ENCODE peak calls at places on chromosome 21, in seven cellular contexts. One of them, this sample, is unnamed.

GRCh38 chr21:24594082-24594481 is 1013.2 kb downstream of the MRPL39 start:
- DNase-seq in neural progenitor cell: no peak
- DNase-seq in GM23338: peak; percentile 13
- DNase-seq in mesendoderm: peak; percentile 29
- DNase-seq in prostate gland: no peak
- DNase-seq in GM23248: no peak
- DNase-seq in body of pancreas: no peak
- DNase-seq in this sample: no peak

GRCh38 chr21:46515109-46515508 is 56.4 kb downstream of the DIP2A start:
- DNase-seq in neural progenitor cell: no peak
- DNase-seq in GM23338: no peak
- DNase-seq in mesendoderm: no peak
- DNase-seq in prostate gland: peak; percentile 33
- DNase-seq in GM23248: peak; percentile 54
- DNase-seq in body of pancreas: peak; percentile 82
- DNase-seq in this sample: no peak

GRCh38 chr21:29335720-29336119 is 37.0 kb downstream of the BACH1 start:
- DNase-seq in neural progenitor cell: no peak
- DNase-seq in GM23338: no peak
- DNase-seq in mesendoderm: no peak
- DNase-seq in prostate gland: no peak
- DNase-seq in GM23248: peak; percentile 73
- DNase-seq in body of pancreas: no peak
- DNase-seq in this sample: no peak

GRCh38 chr21:26093094-26093493 is 77.5 kb downstream of the APP start:
- DNase-seq in neural progenitor cell: no peak
- DNase-seq in GM23338: no peak
- DNase-seq in mesendoderm: no peak
- DNase-seq in prostate gland: no peak
- DNase-seq in GM23248: peak; percentile 74
- DNase-seq in body of pancreas: no peak
- DNase-seq in this sample: no peak

GRCh38 chr21:38159355-38159754 is 97.4 kb upstream of the KCNJ15 start:
- DNase-seq in neural progenitor cell: peak; percentile 76
- DNase-seq in GM23338: peak; percentile 89
- DNase-seq in mesendoderm: peak; percentile 87
- DNase-seq in prostate gland: peak; percentile 57
- DNase-seq in GM23248: peak; percentile 88
- DNase-seq in body of pancreas: peak; percentile 73
- DNase-seq in this sample: peak; percentile 82

GRCh38 chr21:39189857-39190604 is 6.8 kb upstream of the PSMG1 start:
- DNase-seq in neural progenitor cell: no peak
- DNase-seq in GM23338: no peak
- DNase-seq in mesendoderm: no peak
- DNase-seq in prostate gland: no peak
- DNase-seq in GM23248: peak; percentile 64
- DNase-seq in body of pancreas: no peak
- DNase-seq in this sample: no peak

GRCh38 chr21:29416268-29416667 is 117.5 kb downstream of the BACH1 start:
- DNase-seq in neural progenitor cell: no peak
- DNase-seq in GM23338: no peak
- DNase-seq in mesendoderm: no peak
- DNase-seq in prostate gland: no peak
- DNase-seq in GM23248: peak; percentile 20
- DNase-seq in body of pancreas: no peak
- DNase-seq in this sample: no peak

GRCh38 chr21:17390575-17390974 is 122.3 kb upstream of the CXADR start:
- DNase-seq in neural progenitor cell: no peak
- DNase-seq in GM23338: no peak
- DNase-seq in mesendoderm: no peak
- DNase-seq in prostate gland: no peak
- DNase-seq in GM23248: no peak
- DNase-seq in body of pancreas: no peak
- DNase-seq in this sample: no peak

GRCh38 chr21:36646645-36647044 is 52.3 kb upstream of the SIM2 start:
- DNase-seq in neural progenitor cell: no peak
- DNase-seq in GM23338: no peak
- DNase-seq in mesendoderm: no peak
- DNase-seq in prostate gland: no peak
- DNase-seq in GM23248: no peak
- DNase-seq in body of pancreas: no peak
- DNase-seq in this sample: no peak

GRCh38 chr21:25689226-25689625 is 45.5 kb downstream of the ATP5PF start:
- DNase-seq in neural progenitor cell: no peak
- DNase-seq in GM23338: no peak
- DNase-seq in mesendoderm: no peak
- DNase-seq in prostate gland: no peak
- DNase-seq in GM23248: peak; percentile 70
- DNase-seq in body of pancreas: no peak
- DNase-seq in this sample: no peak

GRCh38 chr21:39176312-39176711 is 6.9 kb downstream of the PSMG1 start:
- DNase-seq in neural progenitor cell: no peak
- DNase-seq in GM23338: no peak
- DNase-seq in mesendoderm: no peak
- DNase-seq in prostate gland: no peak
- DNase-seq in GM23248: peak; percentile 11
- DNase-seq in body of pancreas: no peak
- DNase-seq in this sample: no peak

GRCh38 chr21:36966846-36967657 is 583 bp upstream of the HLCS start:
- DNase-seq in neural progenitor cell: no peak
- DNase-seq in GM23338: no peak
- DNase-seq in mesendoderm: peak; percentile 67
- DNase-seq in prostate gland: no peak
- DNase-seq in GM23248: peak; percentile 18
- DNase-seq in body of pancreas: no peak
- DNase-seq in this sample: peak; percentile 61

GRCh38 chr21:17858764-17859163 is 39.6 kb upstream of the C21orf91 start:
- DNase-seq in neural progenitor cell: peak; percentile 48
- DNase-seq in GM23338: no peak
- DNase-seq in mesendoderm: no peak
- DNase-seq in prostate gland: no peak
- DNase-seq in GM23248: no peak
- DNase-seq in body of pancreas: no peak
- DNase-seq in this sample: no peak

GRCh38 chr21:41213081-41213480 is 45.1 kb downstream of the BACE2 start:
- DNase-seq in neural progenitor cell: peak; percentile 61
- DNase-seq in GM23338: no peak
- DNase-seq in mesendoderm: no peak
- DNase-seq in prostate gland: no peak
- DNase-seq in GM23248: no peak
- DNase-seq in body of pancreas: no peak
- DNase-seq in this sample: no peak

GRCh38 chr21:39670741-39671140 is 58.0 kb downstream of the B3GALT5 start:
- DNase-seq in neural progenitor cell: no peak
- DNase-seq in GM23338: no peak
- DNase-seq in mesendoderm: no peak
- DNase-seq in prostate gland: no peak
- DNase-seq in GM23248: no peak
- DNase-seq in body of pancreas: no peak
- DNase-seq in this sample: no peak

GRCh38 chr21:46099476-46099875 is 1.6 kb downstream of the COL6A2 start:
- DNase-seq in neural progenitor cell: peak; percentile 34
- DNase-seq in GM23338: peak; percentile 57
- DNase-seq in mesendoderm: peak; percentile 34
- DNase-seq in prostate gland: peak; percentile 3
- DNase-seq in GM23248: peak; percentile 74
- DNase-seq in body of pancreas: peak; percentile 13
- DNase-seq in this sample: peak; percentile 13

DNA sequence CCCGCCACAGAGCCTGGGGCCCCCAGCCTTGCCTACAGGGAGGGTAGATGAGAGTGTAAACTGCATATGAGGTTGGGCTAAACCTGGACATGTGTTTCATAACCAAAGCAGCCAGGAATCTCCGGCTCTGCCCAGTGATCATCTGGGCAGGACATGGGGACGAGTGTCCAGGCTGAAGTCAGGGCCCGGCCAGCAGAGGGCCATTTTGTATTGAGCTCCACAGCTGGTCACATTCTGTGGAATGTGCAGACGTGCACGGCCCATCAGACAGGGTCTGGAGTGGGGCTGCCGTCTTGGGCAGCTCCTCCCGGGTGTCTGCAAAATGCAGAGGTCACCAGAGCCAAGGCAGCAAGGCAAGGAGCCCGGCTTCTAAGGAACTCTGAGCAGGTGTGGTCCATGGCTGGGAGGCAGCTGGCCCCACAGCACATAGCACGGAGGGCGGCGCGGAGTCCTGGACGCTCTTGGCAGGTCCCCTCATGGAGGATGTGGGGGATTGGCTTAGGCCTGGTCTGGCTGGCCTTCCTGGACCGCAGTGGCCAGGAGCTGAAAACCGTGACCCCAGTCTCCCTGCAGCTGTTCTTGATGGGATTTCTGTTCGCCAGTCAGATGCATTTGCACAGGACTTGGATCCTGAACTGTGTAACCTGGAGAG is 6.3 kb downstream of the LRRC3 start:
- DNase-seq in neural progenitor cell: peak; percentile 40
- DNase-seq in GM23338: no peak
- DNase-seq in mesendoderm: no peak
- DNase-seq in prostate gland: no peak
- DNase-seq in GM23248: no peak
- DNase-seq in body of pancreas: no peak
- DNase-seq in this sample: peak; percentile 56
- H3K27me3 ChIP-seq in neural progenitor cell: no peaks in the 10 kb centered on the region
- H3K27me3 ChIP-seq in GM23338: no peaks in the 10 kb centered on the region
- H3K27me3 ChIP-seq in mesendoderm: no peaks in the 10 kb centered on the region
- H3K27me3 ChIP-seq in prostate gland: no peaks in the 10 kb centered on the region
- H3K27me3 ChIP-seq in GM23248: no peaks in the 10 kb centered on the region
- H3K27me3 ChIP-seq in body of pancreas: no peaks in the 10 kb centered on the region
- H3K27me3 ChIP-seq in this sample: no peaks in the 10 kb centered on the region

DNA sequence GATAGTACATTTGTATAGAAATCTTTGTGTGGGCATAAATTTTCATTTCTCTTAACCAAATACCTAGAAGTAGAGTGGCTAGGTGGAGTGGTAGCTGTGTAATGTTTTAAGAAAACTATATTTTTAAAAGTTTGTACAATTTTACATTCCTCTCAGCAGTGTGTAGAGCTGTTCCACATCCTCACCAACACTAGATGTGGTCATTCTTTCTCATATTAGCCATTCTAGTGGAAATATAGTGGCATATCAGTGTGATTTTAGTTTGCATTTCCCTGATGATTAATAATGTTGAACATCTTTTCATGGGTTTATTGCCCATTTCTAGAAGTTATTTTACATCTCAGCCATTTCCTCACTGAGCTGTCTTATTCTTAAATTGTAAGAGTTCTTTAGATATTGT is 65.5 kb downstream of the ITSN1 start:
- DNase-seq in neural progenitor cell: no peak
- DNase-seq in GM23338: no peak
- DNase-seq in mesendoderm: no peak
- DNase-seq in prostate gland: no peak
- DNase-seq in GM23248: no peak
- DNase-seq in body of pancreas: no peak
- DNase-seq in this sample: no peak
- H3K4me3 ChIP-seq in neural progenitor cell: no peak overlapping the region
- H3K4me3 ChIP-seq in GM23338: no peak overlapping the region
- H3K4me3 ChIP-seq in mesendoderm: no peak overlapping the region
- H3K4me3 ChIP-seq in prostate gland: no peak overlapping the region
- H3K4me3 ChIP-seq in GM23248: no peak overlapping the region
- H3K4me3 ChIP-seq in body of pancreas: no peak overlapping the region
- H3K4me3 ChIP-seq in this sample: no peak overlapping the region

GRCh38 chr21:42672699-42673458 is 19.5 kb downstream of the PDE9A start:
- DNase-seq in neural progenitor cell: peak; percentile 64
- DNase-seq in GM23338: no peak
- DNase-seq in mesendoderm: peak; percentile 47
- DNase-seq in prostate gland: no peak
- DNase-seq in GM23248: peak; percentile 46
- DNase-seq in body of pancreas: no peak
- DNase-seq in this sample: no peak
- H3K27me3 ChIP-seq in neural progenitor cell: no peaks in the 10 kb centered on the region
- H3K27me3 ChIP-seq in GM23338: no peaks in the 10 kb centered on the region
- H3K27me3 ChIP-seq in mesendoderm: no peaks in the 10 kb centered on the region
- H3K27me3 ChIP-seq in prostate gland: no peaks in the 10 kb centered on the region
- H3K27me3 ChIP-seq in GM23248: peaks cover 33% of the 10 kb centered on the region
- H3K27me3 ChIP-seq in body of pancreas: no peaks in the 10 kb centered on the region
- H3K27me3 ChIP-seq in this sample: no peaks in the 10 kb centered on the region

GRCh38 chr21:31352841-31353240 is 8.8 kb upstream of the TIAM1 start:
- DNase-seq in neural progenitor cell: no peak
- DNase-seq in GM23338: no peak
- DNase-seq in mesendoderm: no peak
- DNase-seq in prostate gland: no peak
- DNase-seq in GM23248: no peak
- DNase-seq in body of pancreas: no peak
- DNase-seq in this sample: no peak

GRCh38 chr21:31358148-31358547 is 14.1 kb upstream of the TIAM1 start:
- DNase-seq in neural progenitor cell: no peak
- DNase-seq in GM23338: no peak
- DNase-seq in mesendoderm: no peak
- DNase-seq in prostate gland: no peak
- DNase-seq in GM23248: no peak
- DNase-seq in body of pancreas: no peak
- DNase-seq in this sample: no peak

GRCh38 chr21:31351973-31352372 is 7.9 kb upstream of the TIAM1 start:
- DNase-seq in neural progenitor cell: no peak
- DNase-seq in GM23338: no peak
- DNase-seq in mesendoderm: no peak
- DNase-seq in prostate gland: no peak
- DNase-seq in GM23248: peak; percentile 40
- DNase-seq in body of pancreas: no peak
- DNase-seq in this sample: no peak

GRCh38 chr21:31354122-31354521 is 10.1 kb upstream of the TIAM1 start:
- DNase-seq in neural progenitor cell: no peak
- DNase-seq in GM23338: peak; percentile 22
- DNase-seq in mesendoderm: no peak
- DNase-seq in prostate gland: no peak
- DNase-seq in GM23248: peak; percentile 27
- DNase-seq in body of pancreas: no peak
- DNase-seq in this sample: no peak

GRCh38 chr21:31354604-31355443 is 10.8 kb upstream of the TIAM1 start:
- DNase-seq in neural progenitor cell: no peak
- DNase-seq in GM23338: peak; percentile 25
- DNase-seq in mesendoderm: no peak
- DNase-seq in prostate gland: peak; percentile 71
- DNase-seq in GM23248: peak; percentile 94
- DNase-seq in body of pancreas: no peak
- DNase-seq in this sample: no peak
- H3K4me3 ChIP-seq in neural progenitor cell: no peak overlapping the region
- H3K4me3 ChIP-seq in GM23338: no peak overlapping the region
- H3K4me3 ChIP-seq in mesendoderm: no peak overlapping the region
- H3K4me3 ChIP-seq in prostate gland: no peak overlapping the region
- H3K4me3 ChIP-seq in GM23248: no peak overlapping the region
- H3K4me3 ChIP-seq in body of pancreas: no peak overlapping the region
- H3K4me3 ChIP-seq in this sample: no peak overlapping the region

This sample was measured in WERI-Rb-1.